ENCODE peak calls at places on chromosomes 5 and 9, in five cellular contexts. V, F, Z, E and Y are unnamed samples.

GRCh38 chr5:132426525-132427138 is 57.1 kb downstream of the SLC22A5 start:
- DNase-seq in V (peak; percentile 97), F (peak; percentile 78), Z (peak; percentile 78), E (peak; percentile 90), Y (peak; percentile 94)

GRCh38 chr5:43191740-43192557 is at the start of gene NIM1K:
- DNase-seq in V (peak; percentile 27), F (peak; percentile 70), Z (peak; percentile 60), E (no peak), Y (peak; percentile 23)

GRCh38 chr5:139708877-139709586 is 60.9 kb downstream of the CXXC5 start:
- DNase-seq in V (peak; percentile 28), F (no peak), Z (peak; percentile 79), E (peak; percentile 91), Y (peak; percentile 63)

GRCh38 chr9:68749579-68750159 is 44.6 kb downstream of the PIP5K1B start:
- DNase-seq in V (no peak), F (no peak), Z (no peak), E (no peak), Y (no peak)

GRCh38 chr9:92186631-92187030 is 71.4 kb upstream of the SPTLC1 start:
- DNase-seq in V (no peak), F (no peak), Z (no peak), E (no peak), Y (no peak)

GRCh38 chr5:118139361-118139760 is 849.0 kb downstream of the DTWD2 start:
- DNase-seq in V (no peak), F (no peak), Z (no peak), E (no peak), Y (no peak)

GRCh38 chr9:112705773-112706427 is 12.0 kb downstream of the INIP start:
- DNase-seq in V (peak; percentile 36), F (peak; percentile 45), Z (peak; percentile 71), E (peak; percentile 12), Y (peak; percentile 30)

GRCh38 chr5:109659901-109660300 is 29.8 kb upstream of the MAN2A1 start:
- DNase-seq in V (no peak), F (no peak), Z (no peak), E (no peak), Y (no peak)

GRCh38 chr9:88258587-88258986 is 120.3 kb upstream of the SPATA31C2 start:
- DNase-seq in V (no peak), F (no peak), Z (peak; percentile 47), E (no peak), Y (peak; percentile 52)

GRCh38 chr5:73625314-73625904 is 587 bp upstream of the ARHGEF28 start:
- DNase-seq in V (peak; percentile 10), F (no peak), Z (no peak), E (no peak), Y (no peak)

GRCh38 chr9:85599540-85600140 is 142.1 kb downstream of the AGTPBP1 start:
- DNase-seq in V (peak; percentile 20), F (no peak), Z (no peak), E (no peak), Y (peak; percentile 44)

GRCh38 chr9:127586537-127586936 is 25.5 kb upstream of the STXBP1 start:
- DNase-seq in V (peak; percentile 76), F (peak; percentile 86), Z (peak; percentile 94), E (peak; percentile 83), Y (no peak)

GRCh38 chr9:109264865-109265532 is 55.9 kb downstream of the EPB41L4B start:
- DNase-seq in V (no peak), F (no peak), Z (no peak), E (no peak), Y (no peak)

GRCh38 chr5:180084638-180085561 is 13.3 kb upstream of the RNF130 start:
- DNase-seq in V (no peak), F (peak; percentile 49), Z (peak; percentile 79), E (peak; percentile 63), Y (no peak)

GRCh38 chr5:44774279-44774880 is 34.4 kb upstream of the MRPS30 start:
- DNase-seq in V (peak; percentile 52), F (no peak), Z (peak; percentile 65), E (peak; percentile 55), Y (peak; percentile 46)

DNA sequence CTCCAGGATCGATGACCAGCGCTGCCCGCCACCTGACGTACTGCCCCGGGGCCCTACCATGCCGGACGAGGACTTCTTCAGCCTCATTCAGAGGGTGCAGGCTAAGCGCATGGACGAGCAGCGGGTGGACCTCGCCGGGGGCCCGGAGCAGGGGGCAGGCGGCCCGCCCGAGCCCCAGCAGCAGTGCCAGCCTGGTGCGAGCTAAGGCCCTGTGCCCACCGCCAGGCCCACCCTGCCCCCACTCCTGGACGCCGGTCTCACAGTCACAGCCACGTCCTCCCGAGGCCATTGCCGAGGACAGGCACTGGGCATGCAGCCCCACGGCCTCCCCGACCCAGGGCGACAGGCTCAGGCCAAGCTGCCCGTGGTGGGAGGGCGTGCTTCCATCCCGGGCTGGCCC is 5.5 kb downstream of the DNLZ start:
- DNase-seq in V (no peak), F (no peak), Z (no peak), E (no peak), Y (no peak)
- H3K4me1 ChIP-seq in V (peaks cover 42% of the 10 kb centered on the region), F (no peaks in the 10 kb centered on the region), Z (peaks cover 17% of the 10 kb centered on the region), E (peaks cover 7% of the 10 kb centered on the region), Y (peaks cover 32% of the 10 kb centered on the region)

DNA sequence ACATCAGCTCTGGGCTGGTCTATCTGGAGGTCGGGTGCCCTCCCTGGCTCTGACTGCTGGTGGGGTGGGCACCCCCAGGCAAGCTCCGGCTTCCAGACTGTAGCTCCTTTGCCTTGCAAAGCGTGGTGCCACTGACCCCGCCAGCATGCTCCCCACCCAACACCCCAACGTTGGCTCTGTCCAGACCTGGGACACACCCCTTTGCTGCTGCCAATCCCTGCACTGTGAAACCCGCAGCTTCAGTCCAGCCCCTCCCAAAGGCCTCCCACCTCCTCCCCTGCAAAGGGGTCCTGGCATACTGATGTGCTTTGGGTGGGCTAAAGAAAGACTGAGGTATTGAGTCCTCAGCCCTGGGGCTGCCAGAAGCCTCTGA is 3.9 kb downstream of the UNC5A start:
- DNase-seq in V (no peak), F (no peak), Z (no peak), E (no peak), Y (no peak)
- H2AFZ ChIP-seq in V (no peak overlapping the region), F (no peak overlapping the region), Z (no peak overlapping the region), E (no peak overlapping the region), Y (no peak overlapping the region)

DNA sequence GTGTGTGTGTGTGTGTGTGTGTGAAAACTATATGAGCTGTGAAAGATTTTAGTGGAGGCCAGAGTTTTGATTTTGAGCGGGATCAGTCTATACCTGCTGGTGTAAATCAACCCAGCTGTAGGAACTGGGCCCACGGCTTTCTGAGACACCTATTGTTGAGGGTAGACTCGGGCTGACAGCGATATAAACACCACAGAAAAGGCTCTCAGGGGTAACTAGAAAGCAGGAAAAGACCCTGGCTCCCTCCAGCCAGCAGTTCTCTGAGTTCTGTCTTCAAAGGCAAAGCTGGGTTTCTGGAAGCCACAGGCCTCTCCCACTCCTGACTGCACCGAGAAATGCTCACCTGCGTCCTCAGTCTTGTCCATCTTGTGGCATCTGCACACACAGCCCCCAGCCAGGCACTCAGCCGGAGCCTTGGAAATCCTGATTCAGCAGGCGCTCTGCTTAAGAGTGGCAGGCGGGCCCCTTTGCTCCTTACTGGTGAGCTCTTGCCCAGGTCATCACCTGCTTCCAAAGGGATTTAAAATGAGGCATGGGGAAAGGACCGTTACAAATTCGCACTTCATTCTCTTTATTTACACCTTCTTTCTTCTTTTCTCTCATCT is 223.3 kb downstream of the NDUFS4 start:
- DNase-seq in V (no peak), F (peak; percentile 32), Z (no peak), E (no peak), Y (no peak)
- H3K4me1 ChIP-seq in V (peaks cover 12% of the 10 kb centered on the region), F (peaks cover 6% of the 10 kb centered on the region), Z (peaks cover 7% of the 10 kb centered on the region), E (no peaks in the 10 kb centered on the region), Y (peaks cover 10% of the 10 kb centered on the region)

GRCh38 chr9:35756275-35756742 is 2.2 kb upstream of the MSMP start:
- DNase-seq in V (no peak), F (no peak), Z (peak; percentile 83), E (peak; percentile 84), Y (no peak)

GRCh38 chr9:35755071-35755470 is 995 bp upstream of the MSMP start:
- DNase-seq in V (no peak), F (no peak), Z (no peak), E (no peak), Y (no peak)

GRCh38 chr9:35758475-35759050 is 4.5 kb upstream of the MSMP start:
- DNase-seq in V (no peak), F (no peak), Z (no peak), E (no peak), Y (no peak)

GRCh38 chr9:35757527-35758275 is 3.6 kb upstream of the MSMP start:
- DNase-seq in V (no peak), F (no peak), Z (no peak), E (peak; percentile 68), Y (no peak)

GRCh38 chr9:35756743-35757526 is 2.9 kb upstream of the MSMP start:
- DNase-seq in V (no peak), F (peak; percentile 77), Z (peak; percentile 81), E (peak; percentile 71), Y (no peak)
- H2AFZ ChIP-seq in V (peak overlapping the region; percentile 53), F (no peak overlapping the region), Z (peak overlapping the region; percentile 74), E (peak overlapping the region; percentile 91), Y (peak overlapping the region; percentile 61)

GRCh38 chr9:134066546-134066922 is 1.3 kb downstream of the BRD3 start:
- DNase-seq in V (peak; percentile 29), F (no peak), Z (no peak), E (peak; percentile 55), Y (no peak)
- H3K4me1 ChIP-seq in V (peaks cover 7% of the 10 kb centered on the region), F (no peaks in the 10 kb centered on the region), Z (peaks cover 10% of the 10 kb centered on the region), E (peaks cover 10% of the 10 kb centered on the region), Y (peaks cover 13% of the 10 kb centered on the region)

DNA sequence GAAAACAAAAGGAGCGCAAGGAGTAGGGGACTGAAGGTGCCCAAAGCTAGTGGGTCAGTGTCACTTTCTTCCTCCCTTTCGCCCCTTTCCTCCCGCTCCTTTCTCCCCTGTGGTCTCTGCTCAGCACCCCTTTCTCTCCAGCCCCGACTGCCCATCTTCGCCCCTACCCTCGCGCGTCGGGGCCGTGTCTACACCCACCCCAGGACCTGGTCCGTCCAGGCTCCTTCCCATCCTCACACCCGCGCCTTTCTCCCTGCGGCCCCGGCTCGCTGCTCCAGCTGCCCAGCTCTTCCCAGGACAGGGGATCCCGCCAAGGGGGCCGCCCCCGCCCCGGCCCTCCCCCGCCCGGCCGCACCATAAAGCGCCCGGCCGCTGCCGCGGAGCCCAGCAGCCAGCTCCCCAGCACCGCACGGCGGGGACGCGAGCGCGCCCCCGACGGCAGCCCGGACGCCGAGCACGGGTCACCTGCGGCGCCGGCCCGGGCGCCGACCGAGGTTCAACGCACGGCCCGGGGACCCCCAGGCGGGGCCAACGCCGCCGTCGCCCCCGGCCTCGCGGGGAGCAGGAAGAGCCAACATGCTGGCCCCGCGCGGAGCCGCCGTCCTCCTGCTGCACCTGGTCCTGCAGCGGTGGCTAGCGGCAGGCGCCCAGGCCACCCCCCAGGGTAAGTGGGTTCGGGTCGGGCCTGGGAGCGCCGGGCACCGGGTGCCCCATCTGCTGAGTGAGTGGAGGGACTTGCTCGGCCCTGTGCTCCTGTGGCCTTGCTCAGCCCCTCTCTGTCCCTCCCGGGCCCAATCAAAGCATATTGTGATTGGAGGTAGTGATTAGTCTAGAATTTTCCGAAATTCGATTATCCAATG is at the start of gene THBS4:
- DNase-seq in V (no peak), F (peak; percentile 52), Z (peak; percentile 18), E (no peak), Y (no peak)
- H2AFZ ChIP-seq in V (peak within 1 kb of the TSS; percentile 49), F (peak within 1 kb of the TSS; percentile 66), Z (no peak within 1 kb of the TSS), E (no peak within 1 kb of the TSS), Y (peak within 1 kb of the TSS; percentile 68)

GRCh38 chr5:78631931-78632330 is 16.6 kb downstream of the LHFPL2 start:
- DNase-seq in V (no peak), F (no peak), Z (no peak), E (no peak), Y (no peak)
- H3K4me1 ChIP-seq in V (peaks cover 28% of the 10 kb centered on the region), F (no peaks in the 10 kb centered on the region), Z (peaks cover 34% of the 10 kb centered on the region), E (peaks cover 6% of the 10 kb centered on the region), Y (peaks cover 22% of the 10 kb centered on the region)

GRCh38 chr9:137168907-137169763 is 716 bp downstream of the LRRC26 start:
- DNase-seq in V (peak; percentile 19), F (peak; percentile 86), Z (peak; percentile 49), E (peak; percentile 45), Y (peak; percentile 12)
- H2AFZ ChIP-seq in V (peak overlapping the region; percentile 75), F (no peak overlapping the region), Z (no peak overlapping the region), E (no peak overlapping the region), Y (no peak overlapping the region)